ENCODE peak calls at places on chromosomes 11 and 22, in seven cellular contexts. One of them, this sample, is unnamed.

GRCh38 chr22:27331526-27332281 is 469.9 kb downstream of the MN1 start:
- DNase-seq in IMR-90: peak; percentile 27
- DNase-seq in H1: no peak
- DNase-seq in sigmoid colon: peak; percentile 74
- DNase-seq in heart left ventricle: no peak
- DNase-seq in stomach: peak; percentile 34
- DNase-seq in body of pancreas: peak; percentile 80
- DNase-seq in this sample: peak; percentile 77

GRCh38 chr11:7353100-7353499 is 101.4 kb downstream of the SYT9 start:
- DNase-seq in stomach: no peak
- DNase-seq in H1: no peak
- DNase-seq in sigmoid colon: no peak
- DNase-seq in body of pancreas: peak; percentile 3
- DNase-seq in IMR-90: no peak
- DNase-seq in heart left ventricle: no peak
- DNase-seq in this sample: no peak

GRCh38 chr22:39897841-39898240 is 3.0 kb upstream of the GRAP2 start:
- DNase-seq in heart left ventricle: no peak
- DNase-seq in stomach: no peak
- DNase-seq in IMR-90: no peak
- DNase-seq in sigmoid colon: no peak
- DNase-seq in body of pancreas: no peak
- DNase-seq in H1: no peak
- DNase-seq in this sample: no peak

GRCh38 chr11:67431346-67432249 is 3.3 kb downstream of the RPS6KB2 start:
- DNase-seq in stomach: no peak
- DNase-seq in H1: no peak
- DNase-seq in sigmoid colon: no peak
- DNase-seq in heart left ventricle: no peak
- DNase-seq in IMR-90: no peak
- DNase-seq in body of pancreas: no peak
- DNase-seq in this sample: no peak

GRCh38 chr11:110022548-110022947 is 70.6 kb upstream of the ZC3H12C start:
- DNase-seq in heart left ventricle: no peak
- DNase-seq in stomach: no peak
- DNase-seq in IMR-90: peak; percentile 25
- DNase-seq in H1: no peak
- DNase-seq in body of pancreas: no peak
- DNase-seq in sigmoid colon: no peak
- DNase-seq in this sample: no peak

GRCh38 chr22:41070665-41071331 is 21.6 kb upstream of the EP300 start:
- DNase-seq in IMR-90: no peak
- DNase-seq in H1: no peak
- DNase-seq in heart left ventricle: no peak
- DNase-seq in stomach: no peak
- DNase-seq in sigmoid colon: no peak
- DNase-seq in body of pancreas: no peak
- DNase-seq in this sample: no peak

GRCh38 chr11:3958301-3958700 is 102.8 kb downstream of the STIM1 start:
- DNase-seq in stomach: no peak
- DNase-seq in sigmoid colon: no peak
- DNase-seq in body of pancreas: no peak
- DNase-seq in H1: no peak
- DNase-seq in IMR-90: no peak
- DNase-seq in heart left ventricle: no peak
- DNase-seq in this sample: no peak

GRCh38 chr11:123475478-123475877 is 45.4 kb downstream of the GRAMD1B start:
- DNase-seq in sigmoid colon: peak; percentile 18
- DNase-seq in body of pancreas: no peak
- DNase-seq in IMR-90: peak; percentile 57
- DNase-seq in H1: no peak
- DNase-seq in heart left ventricle: no peak
- DNase-seq in stomach: no peak
- DNase-seq in this sample: no peak

GRCh38 chr11:80371931-80372330 is 931.1 kb upstream of the TENM4 start:
- DNase-seq in heart left ventricle: no peak
- DNase-seq in H1: no peak
- DNase-seq in body of pancreas: no peak
- DNase-seq in IMR-90: no peak
- DNase-seq in sigmoid colon: no peak
- DNase-seq in stomach: no peak
- DNase-seq in this sample: no peak

GRCh38 chr11:117466966-117467365 is 139.3 kb downstream of the CEP164 start:
- DNase-seq in body of pancreas: no peak
- DNase-seq in IMR-90: no peak
- DNase-seq in H1: no peak
- DNase-seq in stomach: no peak
- DNase-seq in sigmoid colon: no peak
- DNase-seq in heart left ventricle: no peak
- DNase-seq in this sample: no peak

GRCh38 chr11:132496341-132496740 is 1036.0 kb downstream of the OPCML start:
- DNase-seq in body of pancreas: no peak
- DNase-seq in sigmoid colon: no peak
- DNase-seq in heart left ventricle: no peak
- DNase-seq in stomach: peak; percentile 40
- DNase-seq in IMR-90: no peak
- DNase-seq in H1: no peak
- DNase-seq in this sample: no peak

GRCh38 chr11:130070829-130071205 is 1.1 kb downstream of the APLP2 start:
- DNase-seq in sigmoid colon: no peak
- DNase-seq in IMR-90: peak; percentile 36
- DNase-seq in heart left ventricle: peak; percentile 16
- DNase-seq in H1: no peak
- DNase-seq in stomach: no peak
- DNase-seq in body of pancreas: peak; percentile 25
- DNase-seq in this sample: no peak

GRCh38 chr11:44136176-44136945 is 40.9 kb downstream of the EXT2 start:
- DNase-seq in heart left ventricle: no peak
- DNase-seq in body of pancreas: no peak
- DNase-seq in IMR-90: no peak
- DNase-seq in sigmoid colon: no peak
- DNase-seq in H1: no peak
- DNase-seq in stomach: no peak
- DNase-seq in this sample: no peak

GRCh38 chr22:37860796-37861421 is 11.7 kb downstream of the EIF3L start:
- DNase-seq in H1: no peak
- DNase-seq in stomach: peak; percentile 37
- DNase-seq in IMR-90: peak; percentile 7
- DNase-seq in body of pancreas: peak; percentile 81
- DNase-seq in sigmoid colon: no peak
- DNase-seq in heart left ventricle: no peak
- DNase-seq in this sample: no peak
- TF ChIP-seq POLR2A in H1: no peak
- TF ChIP-seq POLR2A in stomach: no peak
- TF ChIP-seq POLR2A in IMR-90: no peak
- TF ChIP-seq POLR2A in body of pancreas: no peak
- TF ChIP-seq POLR2A in sigmoid colon: no peak
- TF ChIP-seq POLR2A in heart left ventricle: no peak
- TF ChIP-seq POLR2A in this sample: no peak

GRCh38 chr11:128735935-128736610 is 42.2 kb downstream of the FLI1 start:
- DNase-seq in body of pancreas: no peak
- DNase-seq in sigmoid colon: no peak
- DNase-seq in H1: no peak
- DNase-seq in IMR-90: no peak
- DNase-seq in stomach: no peak
- DNase-seq in heart left ventricle: no peak
- DNase-seq in this sample: no peak
- H3K4me3 ChIP-seq in body of pancreas: no peak overlapping the region
- H3K4me3 ChIP-seq in sigmoid colon: no peak overlapping the region
- H3K4me3 ChIP-seq in H1: no peak overlapping the region
- H3K4me3 ChIP-seq in IMR-90: no peak overlapping the region
- H3K4me3 ChIP-seq in stomach: no peak overlapping the region
- H3K4me3 ChIP-seq in heart left ventricle: no peak overlapping the region
- H3K4me3 ChIP-seq in this sample: no peak overlapping the region

GRCh38 chr11:114156131-114156581 is 96.6 kb downstream of the ZBTB16 start:
- DNase-seq in heart left ventricle: no peak
- DNase-seq in sigmoid colon: peak; percentile 66
- DNase-seq in stomach: no peak
- DNase-seq in H1: no peak
- DNase-seq in IMR-90: no peak
- DNase-seq in body of pancreas: no peak
- DNase-seq in this sample: no peak
- H3K4me1 ChIP-seq in heart left ventricle: peaks cover 73% of the 10 kb centered on the region
- H3K4me1 ChIP-seq in sigmoid colon: peaks cover 95% of the 10 kb centered on the region
- H3K4me1 ChIP-seq in stomach: peaks cover 70% of the 10 kb centered on the region
- H3K4me1 ChIP-seq in H1: peaks cover 2% of the 10 kb centered on the region
- H3K4me1 ChIP-seq in IMR-90: peaks cover 7% of the 10 kb centered on the region
- H3K4me1 ChIP-seq in body of pancreas: peaks cover 99% of the 10 kb centered on the region
- H3K4me1 ChIP-seq in this sample: peaks cover 99% of the 10 kb centered on the region

DNA sequence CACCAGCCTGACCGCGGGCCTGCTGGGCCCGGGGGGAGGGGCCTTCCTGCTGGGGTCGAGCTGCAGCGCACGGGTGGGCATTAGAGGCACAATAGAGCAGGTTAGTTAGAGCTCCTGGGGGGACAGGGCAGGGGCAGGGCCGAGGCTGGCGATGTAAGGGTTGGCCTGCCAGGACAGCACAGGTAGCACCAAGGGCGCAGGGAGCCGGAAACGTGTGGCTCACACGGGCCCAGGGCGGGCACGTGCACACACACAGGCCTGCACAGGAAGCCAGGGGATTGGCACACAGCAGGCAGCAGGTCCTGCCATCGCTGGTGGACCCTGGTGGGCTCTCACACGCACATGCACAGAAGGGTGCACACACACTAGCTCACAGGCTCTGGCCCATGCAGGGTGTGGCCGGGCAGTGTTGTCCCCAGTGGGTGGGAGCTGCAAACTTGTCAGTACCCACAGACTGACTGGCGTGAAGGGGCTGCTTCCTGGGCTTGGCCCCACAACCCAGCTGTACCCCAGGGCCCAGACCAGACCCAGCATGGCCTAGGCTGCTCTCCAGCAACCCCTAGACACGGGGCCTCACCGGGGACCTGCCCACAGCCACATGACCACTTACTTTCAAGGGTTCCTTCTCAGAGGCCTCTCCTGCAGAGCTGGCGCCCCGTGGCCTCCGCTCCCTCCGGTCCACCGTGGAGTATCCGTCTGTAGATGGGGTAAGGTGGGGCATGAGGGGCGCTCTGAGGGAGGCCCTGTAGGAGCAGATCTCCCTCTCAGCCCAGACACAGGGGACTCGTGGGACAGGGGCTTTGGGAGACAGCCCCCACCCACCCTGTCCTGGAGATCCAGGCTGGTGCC is 29.9 kb upstream of the TXNRD2 start:
- DNase-seq in sigmoid colon: no peak
- DNase-seq in IMR-90: no peak
- DNase-seq in H1: no peak
- DNase-seq in heart left ventricle: no peak
- DNase-seq in stomach: peak; percentile 40
- DNase-seq in body of pancreas: no peak
- DNase-seq in this sample: no peak
- TF ChIP-seq POLR2A in sigmoid colon: no peak
- TF ChIP-seq POLR2A in IMR-90: no peak
- TF ChIP-seq POLR2A in H1: no peak
- TF ChIP-seq POLR2A in heart left ventricle: no peak
- TF ChIP-seq POLR2A in stomach: no peak
- TF ChIP-seq POLR2A in body of pancreas: no peak
- TF ChIP-seq POLR2A in this sample: no peak

DNA sequence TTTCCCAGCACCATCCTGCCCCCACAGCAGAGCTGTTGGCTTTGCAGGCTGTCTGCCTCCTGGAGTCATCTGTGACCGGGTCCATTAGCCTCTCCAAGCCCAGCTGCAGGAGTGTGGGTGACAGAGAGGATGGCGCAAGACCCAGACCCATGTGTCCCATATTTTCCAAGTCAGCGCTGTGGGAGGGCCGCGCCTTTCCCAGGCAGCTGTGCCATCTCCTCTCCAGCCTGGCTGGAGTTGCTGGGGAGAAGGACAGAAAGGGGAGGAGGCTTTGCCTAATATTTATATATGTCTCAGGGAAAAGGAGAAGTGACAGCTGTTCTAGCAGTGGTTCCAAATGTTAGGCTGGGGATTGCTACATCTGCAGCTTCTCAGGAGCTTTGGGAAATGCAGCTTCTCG is 15.7 kb downstream of the DTX4 start:
- DNase-seq in H1: no peak
- DNase-seq in body of pancreas: peak; percentile 43
- DNase-seq in stomach: peak; percentile 55
- DNase-seq in IMR-90: peak; percentile 54
- DNase-seq in sigmoid colon: peak; percentile 94
- DNase-seq in heart left ventricle: peak; percentile 65
- DNase-seq in this sample: no peak
- H3K4me3 ChIP-seq in H1: no peak overlapping the region
- H3K4me3 ChIP-seq in body of pancreas: no peak overlapping the region
- H3K4me3 ChIP-seq in stomach: no peak overlapping the region
- H3K4me3 ChIP-seq in IMR-90: no peak overlapping the region
- H3K4me3 ChIP-seq in sigmoid colon: no peak overlapping the region
- H3K4me3 ChIP-seq in heart left ventricle: no peak overlapping the region
- H3K4me3 ChIP-seq in this sample: no peak overlapping the region

GRCh38 chr11:47398011-47398410 is 10.4 kb upstream of the SLC39A13 start:
- DNase-seq in body of pancreas: no peak
- DNase-seq in IMR-90: no peak
- DNase-seq in heart left ventricle: no peak
- DNase-seq in sigmoid colon: no peak
- DNase-seq in stomach: no peak
- DNase-seq in H1: no peak
- DNase-seq in this sample: no peak

GRCh38 chr11:47398551-47398950 is 9.8 kb upstream of the SLC39A13 start:
- DNase-seq in IMR-90: no peak
- DNase-seq in stomach: no peak
- DNase-seq in heart left ventricle: no peak
- DNase-seq in H1: no peak
- DNase-seq in body of pancreas: no peak
- DNase-seq in sigmoid colon: no peak
- DNase-seq in this sample: no peak

GRCh38 chr11:47400813-47401279 is 7.5 kb upstream of the SLC39A13 start:
- DNase-seq in IMR-90: no peak
- DNase-seq in sigmoid colon: no peak
- DNase-seq in heart left ventricle: no peak
- DNase-seq in body of pancreas: no peak
- DNase-seq in stomach: no peak
- DNase-seq in H1: no peak
- DNase-seq in this sample: no peak

GRCh38 chr11:47403135-47403534 is 5.3 kb upstream of the SLC39A13 start:
- DNase-seq in sigmoid colon: no peak
- DNase-seq in H1: no peak
- DNase-seq in heart left ventricle: no peak
- DNase-seq in stomach: no peak
- DNase-seq in body of pancreas: no peak
- DNase-seq in IMR-90: no peak
- DNase-seq in this sample: no peak

GRCh38 chr11:47399860-47400812 is 8.3 kb upstream of the SLC39A13 start:
- DNase-seq in IMR-90: no peak
- DNase-seq in H1: no peak
- DNase-seq in stomach: no peak
- DNase-seq in body of pancreas: no peak
- DNase-seq in sigmoid colon: no peak
- DNase-seq in heart left ventricle: no peak
- DNase-seq in this sample: no peak
- H3K4me1 ChIP-seq in IMR-90: peaks cover 8% of the 10 kb centered on the region
- H3K4me1 ChIP-seq in H1: peaks cover 7% of the 10 kb centered on the region
- H3K4me1 ChIP-seq in stomach: peaks cover 18% of the 10 kb centered on the region
- H3K4me1 ChIP-seq in body of pancreas: peaks cover 16% of the 10 kb centered on the region
- H3K4me1 ChIP-seq in sigmoid colon: peaks cover 15% of the 10 kb centered on the region
- H3K4me1 ChIP-seq in heart left ventricle: peaks cover 18% of the 10 kb centered on the region
- H3K4me1 ChIP-seq in this sample: peaks cover 32% of the 10 kb centered on the region

DNA sequence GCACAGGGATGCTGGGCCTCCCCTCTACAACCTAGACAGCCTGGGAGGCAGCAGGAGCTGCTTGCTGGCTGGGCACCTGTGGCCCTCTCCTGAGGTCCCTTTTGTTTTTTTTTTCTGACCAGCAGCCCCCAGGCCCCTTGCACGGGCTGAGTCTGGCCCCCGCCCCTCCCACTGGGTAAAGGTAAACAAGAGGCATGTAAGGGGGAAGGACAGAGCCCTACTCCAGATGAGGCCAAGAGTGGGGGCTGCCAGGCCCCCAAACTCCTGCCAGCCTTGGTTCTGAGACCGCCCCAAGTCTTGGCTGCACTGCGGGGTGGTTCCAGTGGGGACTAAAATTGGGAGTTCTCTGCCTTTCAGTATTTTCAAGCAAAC is 9.2 kb downstream of the PLXNB2 start:
- DNase-seq in stomach: no peak
- DNase-seq in H1: no peak
- DNase-seq in IMR-90: no peak
- DNase-seq in heart left ventricle: no peak
- DNase-seq in sigmoid colon: no peak
- DNase-seq in body of pancreas: no peak
- DNase-seq in this sample: no peak
- TF ChIP-seq POLR2A in stomach: no peak
- TF ChIP-seq POLR2A in H1: no peak
- TF ChIP-seq POLR2A in IMR-90: no peak
- TF ChIP-seq POLR2A in heart left ventricle: no peak
- TF ChIP-seq POLR2A in sigmoid colon: no peak
- TF ChIP-seq POLR2A in body of pancreas: no peak
- TF ChIP-seq POLR2A in this sample: no peak

This sample was measured in vagina.